ENCODE peak calls at places on chromosome 15, in seven cellular contexts. I is brain microvascular endothelial cell; N is psoas muscle; B is sigmoid colon; W is neural progenitor cell; Q is kidney; U is CD8-positive, alpha-beta T cell. M is an unnamed sample.

GRCh38 chr15:49110158-49110944 is 45.0 kb downstream of the COPS2 start:
- DNase-seq in N (peak), B (no peak), I (no peak), Q (no peak), W (peak), U (no peak), M (no peak)

GRCh38 chr15:52808441-52808840 is 18.3 kb upstream of the ONECUT1 start:
- DNase-seq in B (no peak), U (no peak), W (no peak), N (no peak), Q (no peak), I (no peak), M (no peak)

GRCh38 chr15:33994005-33994615 is 25.8 kb downstream of the CHRM5 start:
- DNase-seq in I (peak), W (peak), Q (no peak), B (no peak), U (no peak), N (no peak), M (no peak)

GRCh38 chr15:63599401-63600000 is 2.3 kb downstream of the FBXL22 start:
- DNase-seq in Q (peak), N (peak), W (peak), I (no peak), B (peak), U (peak), M (no peak)

GRCh38 chr15:78418239-78418638 is 19.8 kb upstream of the IREB2 start:
- DNase-seq in N (no peak), B (no peak), I (peak), U (no peak), W (no peak), Q (no peak), M (no peak)

GRCh38 chr15:93308026-93308670 is 219.1 kb upstream of the RGMA start:
- DNase-seq in B (no peak), W (no peak), Q (no peak), N (no peak), U (no peak), I (no peak), M (no peak)

GRCh38 chr15:51736646-51737537 is 563 bp downstream of the LYSMD2 start:
- DNase-seq in U (peak), W (peak), B (peak), I (no peak), Q (peak), N (peak), M (no peak)

GRCh38 chr15:79002631-79003030 is 57.8 kb upstream of the CTSH start:
- DNase-seq in I (no peak), N (peak), B (no peak), Q (peak), W (no peak), U (no peak), M (no peak)

GRCh38 chr15:80072285-80072684 is 12.8 kb downstream of the ZFAND6 start:
- DNase-seq in Q (no peak), I (peak), U (no peak), W (peak), B (no peak), N (no peak), M (peak)

GRCh38 chr15:35751421-35752133 is 205.6 kb upstream of the DPH6 start:
- DNase-seq in I (peak), Q (peak), U (peak), B (peak), W (peak), N (peak), M (peak)

GRCh38 chr15:100972975-100973350 is 53.8 kb downstream of the LRRK1 start:
- DNase-seq in I (no peak), B (no peak), U (no peak), W (peak), Q (peak), N (no peak), M (no peak)

GRCh38 chr15:73710321-73710720 is 26.1 kb downstream of the CD276 start:
- DNase-seq in N (no peak), W (no peak), Q (no peak), B (no peak), I (no peak), U (no peak), M (no peak)

GRCh38 chr15:68431037-68431791 is 749 bp downstream of the ITGA11 start:
- DNase-seq in W (peak), B (no peak), U (no peak), Q (peak), I (no peak), N (peak), M (no peak)

GRCh38 chr15:45146405-45146804 is 16.6 kb downstream of the DUOX1 start:
- DNase-seq in W (no peak), I (no peak), Q (no peak), N (no peak), U (no peak), B (no peak), M (no peak)

GRCh38 chr15:32994810-32995424 is 199.6 kb downstream of the FMN1 start:
- DNase-seq in N (no peak), U (no peak), Q (no peak), W (peak), B (no peak), I (peak), M (peak)

GRCh38 chr15:43102181-43102580 is 3.7 kb downstream of the UBR1 start:
- DNase-seq in N (no peak), W (no peak), B (no peak), U (no peak), Q (no peak), I (no peak), M (no peak)
- H3K4me3 ChIP-seq in N (peak), W (no peak), B (no peak), U (no peak), Q (no peak), I (no peak), M (no peak)

GRCh38 chr15:50685191-50685975 is 1.2 kb downstream of the TRPM7 start:
- DNase-seq in U (no peak), Q (no peak), B (no peak), I (no peak), N (no peak), W (no peak), M (no peak)
- TF ChIP-seq CTCF in U (no peak), Q (no peak), B (no peak), I (peak), N (no peak), W (no peak), M (peak)

DNA sequence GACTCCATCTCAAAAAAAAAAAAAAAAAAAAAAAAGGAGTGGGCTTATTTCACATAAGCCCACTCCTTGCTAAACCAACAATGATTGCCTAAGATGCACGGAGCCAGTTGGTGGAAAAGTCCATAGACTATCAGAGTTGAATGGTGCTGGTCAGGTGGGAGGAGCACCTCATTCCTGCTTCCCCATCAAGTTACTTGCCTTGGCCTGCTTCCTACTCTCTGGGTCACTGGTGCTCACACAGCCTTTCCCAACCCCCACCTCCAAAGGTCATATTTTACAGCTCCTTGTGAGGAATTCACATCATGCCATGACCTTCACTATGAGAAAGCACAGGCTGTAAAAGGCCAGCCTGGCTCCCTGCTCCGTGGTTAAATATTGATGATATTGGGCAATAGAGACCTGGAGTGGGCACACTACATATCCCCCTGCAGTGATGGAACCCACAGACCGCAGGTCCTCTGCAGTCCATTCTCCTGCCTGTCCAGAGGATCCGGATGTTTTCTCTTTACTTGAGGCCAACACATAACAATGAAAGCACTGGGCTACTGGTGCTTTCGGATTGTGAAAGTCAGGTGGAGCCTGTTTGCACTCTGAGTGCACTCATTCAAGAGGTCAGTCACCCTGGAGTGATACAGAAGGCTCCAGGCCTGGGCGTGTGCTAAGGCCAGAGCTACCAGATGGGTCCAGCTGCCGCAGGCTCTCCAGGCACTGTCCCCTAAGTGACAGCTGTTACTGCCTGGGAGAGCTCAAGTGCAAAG is at the start of gene SLC51B:
- DNase-seq in I (no peak), W (no peak), U (no peak), B (peak), N (no peak), Q (peak), M (no peak)
- H3K4me3 ChIP-seq in I (no peak), W (no peak), U (no peak), B (no peak), N (no peak), Q (peak), M (no peak)

GRCh38 chr15:69576035-69576526 is 123.5 kb downstream of the RPLP1 start:
- DNase-seq in I (no peak), U (peak), W (peak), Q (peak), B (no peak), N (peak), M (no peak)
- TF ChIP-seq CTCF in I (peak), U (peak), W (peak), Q (peak), B (peak), N (peak), M (peak)

GRCh38 chr15:76278651-76279050 is 32.6 kb downstream of the ETFA start:
- DNase-seq in B (no peak), U (no peak), N (no peak), W (no peak), Q (no peak), I (no peak), M (no peak)

GRCh38 chr15:76286231-76286879 is 24.9 kb downstream of the ETFA start:
- DNase-seq in Q (no peak), B (no peak), W (no peak), N (no peak), I (no peak), U (peak), M (no peak)

GRCh38 chr15:76285241-76285825 is 25.9 kb downstream of the ETFA start:
- DNase-seq in B (no peak), U (no peak), I (peak), N (no peak), W (no peak), Q (no peak), M (no peak)

GRCh38 chr15:76282451-76282850 is 28.8 kb downstream of the ETFA start:
- DNase-seq in Q (no peak), W (no peak), N (no peak), U (no peak), I (no peak), B (no peak), M (no peak)
- H3K4me3 ChIP-seq in Q (no peak), W (no peak), N (no peak), U (no peak), I (no peak), B (no peak), M (no peak)

GRCh38 chr15:67240235-67241131 is 14.0 kb downstream of the AAGAB start:
- DNase-seq in N (no peak), B (no peak), U (peak), I (no peak), Q (no peak), W (no peak), M (no peak)
- TF ChIP-seq CTCF in N (peak), B (no peak), U (no peak), I (peak), Q (peak), W (peak), M (no peak)

DNA sequence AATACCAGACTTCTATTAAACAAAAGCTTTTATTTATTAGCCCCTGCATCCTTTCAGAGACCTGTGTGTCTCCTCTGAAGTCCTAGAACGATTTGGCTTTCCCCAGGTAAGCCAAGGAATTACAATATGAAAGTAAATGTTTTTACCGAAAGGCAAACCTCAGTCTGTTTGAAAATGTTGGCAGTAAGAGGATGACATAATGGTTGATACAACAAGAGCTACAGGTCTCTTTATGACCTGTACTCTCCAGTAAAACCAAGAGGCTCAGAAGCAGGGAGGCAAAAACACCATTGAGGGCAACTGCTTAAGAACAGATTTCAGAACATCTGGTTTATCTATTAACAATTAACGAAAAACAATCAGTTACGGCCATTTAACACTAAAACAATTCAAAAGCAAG is 107.8 kb downstream of the ADAM10 start:
- DNase-seq in N (no peak), U (no peak), W (no peak), B (no peak), I (no peak), Q (no peak), M (no peak)
- H3K4me3 ChIP-seq in N (no peak), U (no peak), W (no peak), B (no peak), I (no peak), Q (no peak), M (no peak)

GRCh38 chr15:41965441-41966413 is 6.6 kb downstream of the EHD4 start:
- DNase-seq in Q (no peak), U (no peak), I (no peak), B (no peak), N (no peak), W (no peak), M (no peak)

GRCh38 chr15:41968738-41969137 is 3.6 kb downstream of the EHD4 start:
- DNase-seq in U (no peak), I (no peak), W (no peak), Q (no peak), N (no peak), B (no peak), M (no peak)

GRCh38 chr15:41966414-41966812 is 5.9 kb downstream of the EHD4 start:
- DNase-seq in U (no peak), I (no peak), W (no peak), B (no peak), N (no peak), Q (no peak), M (no peak)

GRCh38 chr15:41967506-41968206 is 4.7 kb downstream of the EHD4 start:
- DNase-seq in N (no peak), Q (no peak), I (peak), W (peak), B (peak), U (no peak), M (no peak)

DNA sequence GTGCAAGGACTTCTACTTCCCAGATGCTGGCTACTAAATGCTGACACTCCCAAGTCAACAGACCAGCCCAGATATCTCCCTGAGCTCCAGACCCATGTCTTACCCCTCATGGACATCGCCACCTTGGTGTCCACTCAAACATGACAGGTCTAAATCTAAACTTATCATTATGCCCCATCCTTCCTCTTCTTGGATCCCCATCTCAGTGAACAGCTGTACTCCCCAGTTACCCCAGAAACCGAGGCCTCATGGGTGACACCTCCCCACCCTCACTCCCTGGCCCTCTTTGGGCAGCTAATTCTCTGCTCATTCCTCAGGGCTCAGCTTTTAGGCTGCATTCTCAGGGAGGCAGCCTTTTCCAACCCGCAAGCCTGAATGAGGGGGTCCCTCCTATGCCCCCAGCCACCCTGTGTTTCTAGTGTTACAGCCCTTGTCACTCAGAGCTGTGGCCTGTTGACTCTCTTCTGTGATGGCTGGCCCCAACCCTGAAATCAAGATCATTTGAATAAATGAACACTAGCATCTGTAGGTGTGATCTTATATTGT is 5.4 kb downstream of the EHD4 start:
- DNase-seq in U (no peak), I (no peak), W (no peak), N (no peak), B (no peak), Q (no peak), M (no peak)
- TF ChIP-seq CTCF in U (no peak), I (no peak), W (no peak), N (no peak), B (no peak), Q (no peak), M (no peak)

GRCh38 chr15:66965201-66965900 is 100.1 kb upstream of the SMAD3 start:
- DNase-seq in W (no peak), N (no peak), Q (no peak), B (no peak), I (no peak), U (no peak), M (no peak)
- H3K4me3 ChIP-seq in W (no peak), N (no peak), Q (no peak), B (no peak), I (no peak), U (no peak), M (no peak)

GRCh38 chr15:60840306-60840702 is 361.4 kb upstream of the ICE2 start:
- DNase-seq in N (no peak), W (no peak), Q (no peak), B (no peak), U (no peak), I (peak), M (no peak)
- TF ChIP-seq CTCF in N (no peak), W (no peak), Q (no peak), B (no peak), U (no peak), I (peak), M (no peak)